ENCODE peak calls at places on chromosomes 2 and 18, in eight cellular contexts. B is brain microvascular endothelial cell, Z is mesothelial cell of epicardium, P is mammary epithelial cell, U is K562, T is GM13977, R is fibroblast of lung, Y is mucosa of descending colon. M is an unnamed sample.

GRCh38 chr2:235561450-235561849 is 67.6 kb downstream of the AGAP1 start:
- DNase-seq in B (no peak), Z (no peak), P (no peak), U (no peak), T (no peak), R (no peak), Y (no peak), M (no peak)

GRCh38 chr18:74234326-74235171 is 57.2 kb downstream of the CYB5A start:
- DNase-seq in B (peak), Z (no peak), P (peak), U (no peak), T (no peak), R (peak), Y (peak), M (no peak)

GRCh38 chr2:51237626-51238271 is 205.8 kb upstream of the NRXN1 start:
- DNase-seq in B (no peak), Z (no peak), P (no peak), U (no peak), T (no peak), R (no peak), Y (no peak), M (no peak)

GRCh38 chr18:77016936-77017335 is 115.6 kb downstream of the MBP start:
- DNase-seq in B (no peak), Z (no peak), P (no peak), U (no peak), T (no peak), R (no peak), Y (no peak), M (no peak)

GRCh38 chr18:62331581-62332436 is 6.7 kb downstream of the TNFRSF11A start:
- DNase-seq in B (peak), Z (no peak), P (no peak), U (no peak), T (no peak), R (peak), Y (peak), M (no peak)

GRCh38 chr18:75762758-75763157 is 335.3 kb upstream of the SMIM21 start:
- DNase-seq in B (no peak), Z (no peak), P (no peak), U (no peak), T (no peak), R (no peak), Y (no peak), M (no peak)

GRCh38 chr2:46339676-46340459 is 42.7 kb downstream of the EPAS1 start:
- DNase-seq in B (no peak), Z (no peak), P (no peak), U (peak), T (no peak), R (peak), Y (peak), M (no peak)

GRCh38 chr2:240329116-240329665 is 106.3 kb upstream of the GPC1 start:
- DNase-seq in B (no peak), Z (no peak), P (no peak), U (no peak), T (no peak), R (no peak), Y (no peak), M (no peak)

GRCh38 chr2:152042636-152043615 is 55.9 kb downstream of the CACNB4 start:
- DNase-seq in B (no peak), Z (no peak), P (no peak), U (no peak), T (no peak), R (no peak), Y (no peak), M (no peak)

GRCh38 chr2:232592687-232593407 is 40.6 kb upstream of the EFHD1 start:
- DNase-seq in B (peak), Z (no peak), P (peak), U (peak), T (no peak), R (peak), Y (peak), M (no peak)

GRCh38 chr2:189854956-189855355 is 70.7 kb downstream of the PMS1 start:
- DNase-seq in B (no peak), Z (no peak), P (no peak), U (no peak), T (no peak), R (peak), Y (no peak), M (no peak)

GRCh38 chr2:160561551-160562280 is 68.1 kb upstream of the RBMS1 start:
- DNase-seq in B (no peak), Z (no peak), P (peak), U (no peak), T (no peak), R (peak), Y (no peak), M (no peak)

GRCh38 chr2:69177063-69177771 is 164.2 kb downstream of the ANTXR1 start:
- DNase-seq in B (peak), Z (no peak), P (peak), U (peak), T (no peak), R (peak), Y (peak), M (peak)

GRCh38 chr2:219491278-219491967 is 7.3 kb upstream of the GMPPA start:
- DNase-seq in B (no peak), Z (no peak), P (no peak), U (no peak), T (no peak), R (no peak), Y (no peak), M (no peak)

GRCh38 chr2:181393472-181393871 is 63.7 kb upstream of the ITGA4 start:
- DNase-seq in B (peak), Z (no peak), P (peak), U (no peak), T (peak), R (peak), Y (no peak), M (peak)

GRCh38 chr2:238912228-238912915 is 64.5 kb downstream of the TWIST2 start:
- DNase-seq in B (no peak), Z (no peak), P (no peak), U (no peak), T (no peak), R (no peak), Y (no peak), M (no peak)

GRCh38 chr2:128261245-128262128 is 57.2 kb downstream of the HS6ST1 start:
- DNase-seq in B (no peak), Z (no peak), P (no peak), U (no peak), T (no peak), R (no peak), Y (no peak), M (no peak)

GRCh38 chr2:216144857-216145256 is 35.7 kb downstream of the XRCC5 start:
- DNase-seq in B (no peak), Z (no peak), P (no peak), U (no peak), T (no peak), R (no peak), Y (no peak), M (no peak)

GRCh38 chr2:241546771-241547498 is 11.6 kb upstream of the BOK start:
- DNase-seq in B (peak), Z (no peak), P (no peak), U (no peak), T (no peak), R (peak), Y (no peak), M (no peak)

GRCh38 chr2:239299218-239299939 is 101.4 kb downstream of the HDAC4 start:
- DNase-seq in B (no peak), Z (no peak), P (no peak), U (no peak), T (no peak), R (no peak), Y (peak), M (no peak)

GRCh38 chr2:149586898-149587219 is 716 bp downstream of the MMADHC start:
- DNase-seq in B (no peak), Z (no peak), P (no peak), U (no peak), T (no peak), R (no peak), Y (no peak), M (no peak)

GRCh38 chr18:74221081-74221480 is 70.7 kb downstream of the CYB5A start:
- DNase-seq in B (no peak), Z (no peak), P (no peak), U (no peak), T (no peak), R (no peak), Y (no peak), M (no peak)

GRCh38 chr2:23541453-23542334 is 156.7 kb downstream of the KLHL29 start:
- DNase-seq in B (no peak), Z (no peak), P (no peak), U (no peak), T (no peak), R (no peak), Y (no peak), M (no peak)

GRCh38 chr2:239444626-239445625 is 44.1 kb upstream of the HDAC4 start:
- DNase-seq in B (no peak), Z (no peak), P (peak), U (no peak), T (no peak), R (peak), Y (no peak), M (peak)

GRCh38 chr2:232890896-232891601 is 21.0 kb downstream of the SNORC start:
- DNase-seq in B (no peak), Z (no peak), P (peak), U (peak), T (no peak), R (no peak), Y (no peak), M (no peak)

GRCh38 chr2:196742685-196743084 is 56.8 kb downstream of the GTF3C3 start:
- DNase-seq in B (no peak), Z (no peak), P (no peak), U (no peak), T (no peak), R (no peak), Y (no peak), M (no peak)

GRCh38 chr18:29874519-29875098 is 1167.9 kb downstream of the DSC3 start:
- DNase-seq in B (no peak), Z (no peak), P (peak), U (peak), T (peak), R (peak), Y (no peak), M (peak)

GRCh38 chr2:64291181-64291580 is 147.0 kb upstream of the PELI1 start:
- DNase-seq in B (peak), Z (no peak), P (peak), U (no peak), T (no peak), R (peak), Y (no peak), M (no peak)

GRCh38 chr2:241029599-241030332 is 31.3 kb downstream of the SNED1 start:
- DNase-seq in B (no peak), Z (no peak), P (no peak), U (no peak), T (no peak), R (no peak), Y (no peak), M (no peak)

GRCh38 chr2:172995323-172996244 is 80.1 kb upstream of the MAP3K20 start:
- DNase-seq in B (peak), Z (no peak), P (peak), U (no peak), T (no peak), R (peak), Y (peak), M (no peak)

GRCh38 chr18:13216092-13216582 is 2.4 kb upstream of the LDLRAD4 start:
- DNase-seq in B (peak), Z (no peak), P (peak), U (no peak), T (peak), R (peak), Y (peak), M (peak)

GRCh38 chr18:58882681-58883080 is 18.0 kb downstream of the ZNF532 start:
- DNase-seq in B (no peak), Z (no peak), P (no peak), U (no peak), T (no peak), R (no peak), Y (no peak), M (no peak)

GRCh38 chr18:54378057-54378456 is 20.4 kb downstream of the C18orf54 start:
- DNase-seq in B (no peak), Z (no peak), P (no peak), U (no peak), T (no peak), R (no peak), Y (no peak), M (no peak)

GRCh38 chr2:130964931-130965330 is 128.2 kb downstream of the ARHGEF4 start:
- DNase-seq in B (no peak), Z (no peak), P (no peak), U (no peak), T (no peak), R (no peak), Y (no peak), M (no peak)

GRCh38 chr2:130963058-130963848 is 126.5 kb downstream of the ARHGEF4 start:
- DNase-seq in B (no peak), Z (no peak), P (no peak), U (no peak), T (no peak), R (no peak), Y (no peak), M (no peak)

GRCh38 chr2:130966149-130967019 is 126.9 kb downstream of the FAM168B start:
- DNase-seq in B (no peak), Z (no peak), P (no peak), U (no peak), T (no peak), R (no peak), Y (no peak), M (no peak)

GRCh38 chr2:130967020-130967495 is 126.2 kb downstream of the FAM168B start:
- DNase-seq in B (no peak), Z (no peak), P (no peak), U (no peak), T (no peak), R (no peak), Y (no peak), M (no peak)

DNA sequence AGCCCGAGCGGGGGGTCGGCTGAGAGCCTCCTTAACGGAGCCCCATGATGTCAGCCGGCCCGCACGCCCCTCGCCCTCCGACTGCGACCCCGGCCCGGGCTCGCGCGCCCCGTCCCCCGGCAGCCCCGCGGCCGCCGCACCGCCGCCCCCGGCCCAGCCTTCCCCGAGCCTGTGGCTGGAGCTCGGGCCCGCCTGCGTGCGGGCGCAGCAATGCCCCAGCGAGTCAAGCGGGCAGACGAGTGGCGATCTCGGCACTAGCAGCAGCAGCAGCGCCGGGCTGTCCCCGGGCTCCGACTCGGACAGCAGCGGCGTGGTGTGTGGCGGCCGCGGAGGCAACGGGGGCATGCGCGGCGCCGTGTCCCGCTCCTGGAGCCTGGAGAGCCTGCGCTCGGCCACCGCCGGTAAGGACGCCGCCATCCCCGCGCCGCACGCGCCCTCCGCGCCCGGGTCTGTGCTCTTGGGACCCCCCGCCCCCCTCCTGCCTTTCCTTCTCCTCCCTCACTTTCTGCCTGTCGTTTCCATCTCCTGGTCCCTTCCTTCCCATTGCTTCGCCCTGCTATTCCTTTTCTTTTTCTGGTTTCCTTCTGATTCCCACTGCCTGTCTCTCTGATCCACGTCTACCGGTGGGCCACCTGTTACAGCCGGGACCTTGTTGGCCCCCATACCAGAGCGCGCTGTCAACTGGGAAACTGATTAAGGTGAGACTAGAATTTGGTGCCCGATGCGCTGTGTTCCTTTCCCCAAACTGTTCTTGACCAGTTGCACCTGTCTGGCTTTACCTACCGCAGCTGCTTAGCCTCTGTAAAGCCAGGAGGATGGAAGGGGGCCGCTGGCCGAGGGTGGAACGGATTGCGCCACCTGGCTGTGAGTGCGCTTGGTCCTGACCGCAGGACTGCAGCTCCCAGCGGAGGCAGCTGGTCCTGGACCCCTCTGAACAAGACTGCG is 127.4 kb downstream of the ARHGEF4 start:
- DNase-seq in B (no peak), Z (no peak), P (no peak), U (peak), T (peak), R (no peak), Y (peak), M (peak)
- TF ChIP-seq CTCF in B (peak), Z (no peak), P (peak), U (peak), T (peak), R (no peak), Y (no peak), M (no peak)

GRCh38 chr2:111616651-111617218 is 267.3 kb downstream of the ANAPC1 start:
- DNase-seq in B (no peak), Z (no peak), P (no peak), U (no peak), T (no peak), R (no peak), Y (no peak), M (no peak)

GRCh38 chr2:111617299-111617803 is 266.6 kb downstream of the ANAPC1 start:
- DNase-seq in B (no peak), Z (no peak), P (no peak), U (no peak), T (no peak), R (peak), Y (no peak), M (no peak)

GRCh38 chr2:111618577-111618930 is 265.4 kb downstream of the ANAPC1 start:
- DNase-seq in B (no peak), Z (no peak), P (no peak), U (no peak), T (no peak), R (peak), Y (no peak), M (peak)

GRCh38 chr2:111617804-111618576 is 266.0 kb downstream of the ANAPC1 start:
- DNase-seq in B (no peak), Z (no peak), P (no peak), U (no peak), T (no peak), R (peak), Y (no peak), M (peak)

GRCh38 chr2:111618953-111619902 is 264.8 kb downstream of the ANAPC1 start:
- DNase-seq in B (no peak), Z (no peak), P (no peak), U (no peak), T (no peak), R (peak), Y (peak), M (peak)
- TF ChIP-seq CTCF in B (peak), Z (no peak), P (peak), U (peak), T (peak), R (peak), Y (no peak), M (no peak)

GRCh38 chr2:15034246-15034645 is 401.7 kb downstream of the LRATD1 start:
- DNase-seq in B (no peak), Z (no peak), P (no peak), U (no peak), T (no peak), R (no peak), Y (no peak), M (no peak)

GRCh38 chr2:15034860-15035259 is 402.3 kb downstream of the LRATD1 start:
- DNase-seq in B (no peak), Z (no peak), P (no peak), U (no peak), T (no peak), R (no peak), Y (no peak), M (no peak)

GRCh38 chr2:15028406-15028805 is 395.9 kb downstream of the LRATD1 start:
- DNase-seq in B (no peak), Z (no peak), P (no peak), U (no peak), T (no peak), R (peak), Y (no peak), M (no peak)

DNA sequence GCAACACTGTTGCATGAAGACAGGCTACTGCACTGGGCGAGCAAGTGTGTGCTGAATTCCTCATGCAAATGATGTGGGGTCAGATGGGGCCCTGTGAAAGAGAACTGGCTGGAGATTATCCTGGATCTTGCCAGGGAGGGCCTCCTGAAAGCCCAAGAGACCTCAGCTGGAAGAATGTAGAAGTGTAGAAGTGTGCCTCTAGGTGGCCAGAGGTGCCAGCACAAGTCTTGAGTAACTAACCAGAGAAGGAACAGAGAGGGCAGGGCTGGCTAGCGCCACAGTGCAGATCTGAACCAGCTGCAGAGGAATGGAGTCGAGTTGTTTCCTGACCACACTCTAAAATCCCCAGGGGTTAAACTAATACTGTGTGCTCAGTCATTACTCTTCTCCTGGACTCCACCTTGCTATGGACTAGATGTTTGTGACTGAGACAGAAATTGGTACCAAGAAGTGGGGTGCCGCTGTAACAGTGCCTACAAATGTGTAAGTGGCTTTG is 399.3 kb downstream of the LRATD1 start:
- DNase-seq in B (no peak), Z (no peak), P (no peak), U (no peak), T (peak), R (no peak), Y (no peak), M (no peak)
- TF ChIP-seq CTCF in B (no peak), Z (no peak), P (no peak), U (no peak), T (peak), R (no peak), Y (no peak), M (no peak)

DNA sequence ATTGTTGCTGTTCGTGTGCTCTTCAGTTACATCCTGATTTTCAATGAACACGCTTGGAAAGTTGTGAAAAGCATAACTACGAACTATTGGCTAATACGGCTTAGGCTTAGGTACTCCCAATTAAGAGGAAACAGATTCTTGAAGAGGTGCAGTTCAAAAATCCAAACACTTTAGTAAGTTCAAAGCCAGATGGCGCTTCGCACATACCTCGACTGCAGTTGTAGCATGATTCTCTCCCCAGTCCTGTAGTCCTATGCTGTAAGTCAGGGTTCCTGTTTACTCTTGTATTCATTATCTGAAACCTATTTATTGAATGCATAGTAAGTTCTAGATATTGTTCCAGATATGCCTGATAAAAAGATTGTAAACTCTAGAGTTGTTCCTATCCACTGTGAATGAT is 165.2 kb downstream of the TRIB2 start:
- DNase-seq in B (no peak), Z (no peak), P (no peak), U (no peak), T (no peak), R (no peak), Y (no peak), M (no peak)
- TF ChIP-seq CTCF in B (no peak), Z (no peak), P (peak), U (peak), T (no peak), R (no peak), Y (no peak), M (no peak)

M was measured in HL-60.